ENCODE peak calls at places on chromosomes 11 and 22, in six cellular contexts. P is naive thymus-derived CD4-positive, alpha-beta T cell; H is left ventricle myocardium inferior; F is LoVo; S is stimulated activated CD4-positive, alpha-beta T cell treated with anti-CD3 and anti-CD28 coated beads, Interleukin-15, amount 100 ng/mL, for 48 hours; Y is ureter. C is an unnamed sample.

GRCh38 chr11:13329670-13330401 is 52.2 kb downstream of the BMAL1 start:
- DNase-seq in P (no peak), H (no peak), F (no peak), S (no peak), Y (no peak), C (peak)

GRCh38 chr11:72703281-72704008 is 29.2 kb upstream of the PDE2A start:
- DNase-seq in P (no peak), H (peak), F (no peak), S (no peak), Y (peak), C (peak)

GRCh38 chr11:30113326-30113873 is 96.6 kb upstream of the KCNA4 start:
- DNase-seq in P (no peak), H (no peak), F (no peak), S (no peak), Y (no peak), C (no peak)

GRCh38 chr22:31247726-31248125 is 35.6 kb downstream of the LIMK2 start:
- DNase-seq in P (no peak), H (no peak), F (no peak), S (no peak), Y (no peak), C (no peak)

GRCh38 chr22:21014202-21015050 is 539 bp upstream of the P2RX6 start:
- DNase-seq in P (peak), H (peak), F (peak), S (peak), Y (peak), C (peak)

GRCh38 chr22:41548830-41549211 is 4.6 kb upstream of the POLR3H start:
- DNase-seq in P (no peak), H (no peak), F (no peak), S (no peak), Y (no peak), C (no peak)

GRCh38 chr11:27514558-27514957 is 8.0 kb upstream of the LIN7C start:
- DNase-seq in P (no peak), H (no peak), F (no peak), S (no peak), Y (no peak), C (peak)

GRCh38 chr11:85540635-85541034 is 86.5 kb downstream of the DLG2 start:
- DNase-seq in P (no peak), H (no peak), F (no peak), S (no peak), Y (no peak), C (no peak)

GRCh38 chr11:132734217-132734616 is 798.1 kb downstream of the OPCML start:
- DNase-seq in P (no peak), H (no peak), F (no peak), S (no peak), Y (no peak), C (no peak)

GRCh38 chr22:41361716-41362310 is 19.9 kb upstream of the TEF start:
- DNase-seq in P (no peak), H (no peak), F (no peak), S (no peak), Y (no peak), C (peak)

GRCh38 chr11:74504100-74504691 is 10.7 kb upstream of the LIPT2 start:
- DNase-seq in P (no peak), H (no peak), F (no peak), S (no peak), Y (no peak), C (no peak)

GRCh38 chr11:1768141-1768469 is 4.4 kb upstream of the CTSD start:
- DNase-seq in P (no peak), H (no peak), F (no peak), S (no peak), Y (no peak), C (no peak)